ENCODE peak calls at places on chromosomes 11 and 22, in six cellular contexts. U, P, H, A, Y and X are unnamed samples. For H3K4me1, the result is how much of the 10 kb centered on the place peaks cover.

GRCh38 chr11:112830255-112830654 is 131.0 kb upstream of the NCAM1 start:
- DNase-seq in U (no peak), P (no peak), H (no peak), A (no peak), Y (no peak), X (no peak)

GRCh38 chr11:47917643-47918369 is 62.6 kb upstream of the PTPRJ start:
- DNase-seq in U (peak), P (peak), H (peak), A (peak), Y (peak), X (peak)

GRCh38 chr22:24435861-24436351 is 8.5 kb downstream of the ADORA2A start:
- DNase-seq in U (no peak), P (peak), H (no peak), A (peak), Y (no peak), X (peak)

GRCh38 chr11:17489729-17490128 is 13.1 kb upstream of the ABCC8 start:
- DNase-seq in U (no peak), P (no peak), H (no peak), A (no peak), Y (no peak), X (no peak)

GRCh38 chr22:35037089-35037488 is 28.9 kb upstream of the ISX start:
- DNase-seq in U (no peak), P (no peak), H (no peak), A (no peak), Y (no peak), X (no peak)

GRCh38 chr11:44498524-44498923 is 66.9 kb upstream of the CD82 start:
- DNase-seq in U (no peak), P (no peak), H (no peak), A (no peak), Y (no peak), X (no peak)

GRCh38 chr11:83044958-83045712 is 26.6 kb downstream of the RAB30 start:
- DNase-seq in U (no peak), P (no peak), H (peak), A (no peak), Y (no peak), X (no peak)

GRCh38 chr22:41873391-41873790 is 40.5 kb downstream of the SREBF2 start:
- DNase-seq in U (no peak), P (no peak), H (no peak), A (no peak), Y (no peak), X (no peak)

GRCh38 chr11:64032050-64032449 is 3.7 kb upstream of the FLRT1 start:
- DNase-seq in U (no peak), P (no peak), H (no peak), A (no peak), Y (no peak), X (no peak)

GRCh38 chr22:31039393-31039792 is 41.7 kb upstream of the SMTN start:
- DNase-seq in U (no peak), P (no peak), H (no peak), A (peak), Y (no peak), X (no peak)

GRCh38 chr11:123231263-123231662 is 36.2 kb upstream of the CLMP start:
- DNase-seq in U (no peak), P (no peak), H (peak), A (no peak), Y (no peak), X (no peak)

GRCh38 chr11:79413258-79413657 is 27.6 kb downstream of the TENM4 start:
- DNase-seq in U (no peak), P (peak), H (no peak), A (peak), Y (peak), X (peak)

GRCh38 chr11:26187639-26188038 is 144.3 kb upstream of the ANO3 start:
- DNase-seq in U (no peak), P (no peak), H (peak), A (no peak), Y (no peak), X (no peak)

GRCh38 chr11:11020747-11021149 is 162.9 kb upstream of the ZBED5 start:
- DNase-seq in U (no peak), P (no peak), H (peak), A (no peak), Y (no peak), X (no peak)

GRCh38 chr11:28566643-28567042 is 458.5 kb downstream of the METTL15 start:
- DNase-seq in U (peak), P (peak), H (peak), A (peak), Y (peak), X (no peak)

GRCh38 chr22:22398530-22399327 is 109.8 kb downstream of the ZNF280B start:
- DNase-seq in U (no peak), P (no peak), H (no peak), A (no peak), Y (no peak), X (no peak)

GRCh38 chr11:118200901-118201680 is 23.7 kb downstream of the JAML start:
- DNase-seq in U (no peak), P (no peak), H (no peak), A (no peak), Y (no peak), X (no peak)

GRCh38 chr11:118705111-118705741 is 25.8 kb upstream of the TREH start:
- DNase-seq in U (no peak), P (no peak), H (no peak), A (no peak), Y (no peak), X (no peak)

DNA sequence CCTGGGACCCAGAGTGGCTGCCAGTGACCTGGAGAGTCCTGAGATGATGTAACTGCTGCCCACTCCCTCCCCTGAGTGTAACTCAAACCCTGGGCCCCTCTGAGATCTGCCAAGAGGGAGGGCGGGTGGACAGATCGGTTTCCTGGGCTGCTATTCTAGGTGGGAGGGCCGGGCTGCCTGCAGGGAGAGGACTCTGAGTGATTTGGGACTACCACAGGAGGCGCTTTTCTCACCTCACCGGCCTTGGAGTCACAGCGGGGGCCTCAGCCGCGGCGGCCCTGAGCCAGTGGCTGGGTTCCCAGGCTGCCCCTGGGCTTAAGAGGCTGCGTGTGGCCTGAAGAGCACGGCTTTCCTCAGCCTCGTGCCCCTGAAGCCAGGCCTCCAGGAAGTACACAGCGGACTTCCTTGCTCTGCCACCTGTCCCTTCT is 11.4 kb downstream of the RELT start:
- DNase-seq in U (no peak), P (no peak), H (no peak), A (no peak), Y (no peak), X (no peak)
- H3K4me1 ChIP-seq in U (under half), P (under half), H (half or more), A (under half), Y (under half), X (under half)

DNA sequence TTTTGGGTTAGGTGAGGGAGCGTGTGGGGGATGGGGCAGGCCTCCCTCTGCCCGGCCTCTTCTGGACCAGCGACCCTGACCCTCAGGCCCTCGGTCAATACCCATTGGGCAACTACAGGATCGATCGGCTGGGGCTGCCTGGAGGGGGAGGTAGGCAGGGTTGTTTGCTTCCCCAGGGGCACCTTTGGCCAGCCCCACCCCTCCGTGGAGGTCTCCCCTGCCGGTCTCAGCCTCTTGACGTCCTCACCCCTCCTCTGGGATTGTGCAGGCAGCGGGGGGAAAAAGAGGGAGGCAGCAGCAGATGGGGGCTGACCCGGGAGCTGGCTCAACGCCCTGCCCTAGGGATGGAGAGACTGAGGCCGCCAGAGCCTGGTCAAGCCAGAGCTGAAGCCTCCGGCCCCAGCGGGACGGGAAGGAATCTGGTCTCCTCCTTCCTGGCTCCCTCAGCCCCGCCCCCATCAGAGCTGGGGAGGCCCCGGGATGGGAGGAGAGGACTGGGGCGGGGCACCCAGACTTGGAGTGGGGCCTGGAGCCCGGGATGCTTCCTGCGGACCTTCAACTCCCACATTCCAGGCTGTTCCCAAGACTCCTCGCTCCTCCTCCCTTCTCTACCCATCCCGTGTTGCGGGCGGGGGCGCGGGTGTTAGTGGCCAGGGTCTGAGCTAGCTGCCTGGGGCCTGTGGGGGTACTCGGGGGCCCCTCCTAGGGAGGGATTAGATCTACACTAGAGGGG is 14.4 kb upstream of the CDC42EP1 start:
- DNase-seq in U (no peak), P (peak), H (peak), A (peak), Y (peak), X (peak)
- H3K4me3 ChIP-seq in U (peak), P (peak), H (peak), A (peak), Y (peak), X (peak)

GRCh38 chr11:20933086-20933485 is 263.7 kb downstream of the NELL1 start:
- DNase-seq in U (no peak), P (no peak), H (no peak), A (no peak), Y (no peak), X (no peak)

GRCh38 chr11:20934521-20934920 is 265.1 kb downstream of the NELL1 start:
- DNase-seq in U (no peak), P (no peak), H (no peak), A (no peak), Y (no peak), X (no peak)

GRCh38 chr11:20933958-20934357 is 264.6 kb downstream of the NELL1 start:
- DNase-seq in U (no peak), P (no peak), H (no peak), A (no peak), Y (no peak), X (no peak)

DNA sequence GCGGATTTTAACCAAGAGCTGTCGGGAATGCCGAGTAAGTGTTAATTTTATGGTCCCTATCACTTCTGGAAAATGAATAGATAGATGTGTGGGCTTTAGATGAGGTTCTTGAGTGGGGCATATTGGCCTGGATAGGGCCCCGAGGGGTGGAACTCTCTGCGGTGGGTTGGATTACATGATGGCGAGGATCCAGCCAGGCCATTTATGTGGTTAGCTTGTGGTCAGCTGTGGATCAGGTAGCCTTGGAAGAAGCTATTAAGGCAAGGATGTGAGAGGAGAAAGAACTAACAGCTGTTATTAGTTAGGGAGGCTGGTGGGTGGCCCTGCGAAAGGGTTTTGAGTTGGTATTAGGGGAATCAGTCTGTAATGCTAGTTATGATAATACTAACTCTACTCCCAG is 268.4 kb downstream of the NELL1 start:
- DNase-seq in U (no peak), P (no peak), H (no peak), A (no peak), Y (no peak), X (no peak)
- TF ChIP-seq CTCF in U (no peak), P (no peak), H (no peak), A (no peak), Y (no peak), X (no peak)

GRCh38 chr11:86246293-86246675 is 1.7 kb downstream of the EED start:
- DNase-seq in U (no peak), P (no peak), H (no peak), A (no peak), Y (no peak), X (no peak)

GRCh38 chr11:86247608-86248007 is 3.1 kb downstream of the EED start:
- DNase-seq in U (no peak), P (no peak), H (no peak), A (no peak), Y (no peak), X (no peak)

GRCh38 chr11:86251285-86251830 is 6.8 kb downstream of the EED start:
- DNase-seq in U (no peak), P (no peak), H (no peak), A (no peak), Y (no peak), X (no peak)

GRCh38 chr11:86248609-86249008 is 4.1 kb downstream of the EED start:
- DNase-seq in U (no peak), P (no peak), H (no peak), A (no peak), Y (no peak), X (no peak)

GRCh38 chr11:86249307-86250098 is 5.0 kb downstream of the EED start:
- DNase-seq in U (no peak), P (no peak), H (no peak), A (no peak), Y (no peak), X (no peak)
- H3K4me1 ChIP-seq in U (under half), P (under half), H (under half), A (under half), Y (under half), X (under half)

DNA sequence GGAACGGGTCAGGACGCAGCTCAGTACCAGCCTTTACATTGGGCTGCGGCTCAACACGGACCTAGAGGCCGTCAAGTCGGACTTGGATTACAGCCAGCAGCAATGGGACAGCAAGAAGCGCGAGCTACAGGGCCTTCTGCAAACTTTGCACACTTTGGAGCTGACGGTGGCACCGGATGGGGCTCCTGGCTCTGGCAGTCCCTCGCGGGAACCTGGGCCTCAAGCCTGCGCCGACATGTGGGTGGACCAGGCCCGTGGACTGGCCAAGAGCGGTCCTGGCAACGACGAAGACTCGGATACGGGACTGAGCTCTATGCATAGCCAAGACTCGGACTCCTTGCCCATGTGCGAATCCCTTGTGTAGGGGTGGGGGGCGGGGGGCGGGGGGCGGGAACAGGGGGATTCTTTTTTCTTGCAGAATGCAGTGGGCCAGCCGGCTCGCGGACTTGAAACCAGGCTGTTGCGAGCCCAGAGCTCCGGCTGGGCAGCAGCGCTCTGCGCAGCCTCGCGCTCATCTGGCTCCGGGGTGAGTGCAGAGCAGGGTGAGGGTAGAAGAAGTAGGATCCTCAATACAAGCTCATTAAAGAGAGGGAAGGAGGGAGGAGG is 1.7 kb downstream of the RASSF10 start:
- DNase-seq in U (no peak), P (no peak), H (no peak), A (no peak), Y (no peak), X (peak)
- H3K4me3 ChIP-seq in U (no peak), P (peak), H (peak), A (no peak), Y (peak), X (peak)

DNA sequence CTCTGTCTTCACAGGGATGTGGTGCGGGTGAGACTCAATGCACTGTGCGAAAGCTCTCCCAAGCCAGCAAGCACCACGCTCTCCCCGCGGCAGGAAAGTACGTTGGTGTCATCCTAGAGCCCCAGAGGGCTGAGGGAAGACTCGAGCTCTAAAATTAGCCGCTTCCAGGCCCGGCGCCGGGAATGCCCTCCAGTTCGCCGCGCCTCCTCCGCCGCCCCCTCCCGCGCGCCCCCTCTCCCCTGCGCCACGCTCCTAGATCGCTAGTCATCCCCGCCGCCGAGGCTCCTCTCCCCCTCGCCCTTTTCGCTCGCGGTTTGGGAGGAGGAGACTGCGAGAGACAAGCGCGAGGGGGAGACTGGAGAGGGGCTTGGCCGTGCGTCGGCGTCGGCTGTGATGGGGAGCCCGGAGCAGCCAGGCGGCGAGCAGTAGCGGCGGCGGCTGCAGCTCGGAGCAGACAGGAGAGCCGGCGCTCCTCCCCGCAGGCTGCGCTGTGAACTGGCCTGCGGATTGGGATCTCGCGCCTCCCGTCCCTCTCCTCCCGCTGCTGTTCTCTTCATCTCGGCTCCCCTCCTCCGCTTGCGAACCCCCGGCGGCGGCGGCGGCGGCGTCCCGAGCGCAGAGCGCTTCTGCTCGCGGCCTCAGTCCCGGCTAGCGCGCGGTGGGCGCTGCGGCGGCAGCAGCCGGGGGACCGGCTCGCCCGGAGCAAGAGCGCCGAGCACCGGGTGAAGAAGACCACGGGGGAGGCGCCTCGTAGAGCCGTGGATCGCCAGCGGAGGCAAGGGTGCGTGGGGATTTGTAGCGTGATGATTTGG is at the start of gene FAT3:
- DNase-seq in U (no peak), P (peak), H (peak), A (peak), Y (no peak), X (peak)
- TF ChIP-seq CTCF in U (no peak), P (no peak), H (no peak), A (no peak), Y (no peak), X (no peak)

GRCh38 chr11:2562181-2562581 is 117.4 kb downstream of the KCNQ1 start:
- DNase-seq in U (no peak), P (peak), H (no peak), A (peak), Y (no peak), X (peak)
- H3K4me1 ChIP-seq in U (under half), P (under half), H (under half), A (under half), Y (under half), X (under half)

GRCh38 chr11:75150879-75151278 is at the start of gene SLCO2B1:
- DNase-seq in U (no peak), P (no peak), H (no peak), A (no peak), Y (no peak), X (no peak)

GRCh38 chr11:75152090-75152489 is 1.2 kb downstream of the SLCO2B1 start:
- DNase-seq in U (no peak), P (no peak), H (no peak), A (no peak), Y (no peak), X (no peak)

GRCh38 chr11:75152651-75153553 is 2.0 kb downstream of the SLCO2B1 start:
- DNase-seq in U (no peak), P (no peak), H (no peak), A (no peak), Y (no peak), X (no peak)

GRCh38 chr11:75150079-75150478 is 828 bp upstream of the SLCO2B1 start:
- DNase-seq in U (no peak), P (no peak), H (no peak), A (no peak), Y (no peak), X (no peak)

GRCh38 chr11:75151346-75152047 is 590 bp downstream of the SLCO2B1 start:
- DNase-seq in U (no peak), P (no peak), H (no peak), A (no peak), Y (no peak), X (no peak)
- H3K4me3 ChIP-seq in U (no peak), P (peak), H (no peak), A (peak), Y (peak), X (peak)

DNA sequence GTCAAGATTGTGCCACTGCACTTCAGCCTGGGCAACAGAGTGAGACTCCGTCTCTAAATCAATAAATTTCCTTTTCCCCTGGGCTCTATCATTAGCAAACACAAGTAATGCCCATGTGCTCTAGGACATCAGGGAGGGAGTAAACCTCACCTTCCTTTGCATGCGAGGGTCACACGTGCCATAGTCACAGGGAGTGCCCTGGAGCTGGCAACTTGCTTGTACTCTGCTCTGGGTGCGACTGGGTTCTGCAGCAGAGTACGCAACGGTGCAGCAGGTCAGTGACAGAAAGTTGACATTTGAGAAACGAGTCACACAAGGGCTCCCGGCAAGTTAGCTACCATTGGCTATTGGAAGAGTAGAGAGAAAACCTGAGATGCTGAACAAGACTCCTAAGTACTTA is 32.6 kb upstream of the CHKA start:
- DNase-seq in U (no peak), P (no peak), H (no peak), A (no peak), Y (no peak), X (no peak)
- TF ChIP-seq CTCF in U (no peak), P (no peak), H (no peak), A (no peak), Y (no peak), X (no peak)

GRCh38 chr11:76361365-76361764 is 19.6 kb downstream of the THAP12 start:
- DNase-seq in U (no peak), P (no peak), H (no peak), A (no peak), Y (no peak), X (no peak)
- H3K4me1 ChIP-seq in U (under half), P (under half), H (under half), A (under half), Y (under half), X (under half)